ENCODE peak calls at places on chromosome 2, in four cellular contexts. Z is DMS53, E is GM10248, A is tibial artery. U is an unnamed sample.

GRCh38 chr2:72998234-72998651 is 73.3 kb downstream of the SFXN5 start:
- DNase-seq in Z (no peak), E (no peak), A (no peak), U (peak)

GRCh38 chr2:30927561-30928075 is 120.4 kb upstream of the CAPN13 start:
- DNase-seq in Z (no peak), E (no peak), A (no peak), U (no peak)

GRCh38 chr2:44747794-44748193 is 193.7 kb upstream of the SIX3 start:
- DNase-seq in Z (no peak), E (no peak), A (no peak), U (no peak)

GRCh38 chr2:46096272-46096671 is 200.9 kb upstream of the EPAS1 start:
- DNase-seq in Z (no peak), E (no peak), A (no peak), U (no peak)

GRCh38 chr2:82333697-82334096 is 2029.1 kb upstream of the LRRTM1 start:
- DNase-seq in Z (no peak), E (no peak), A (no peak), U (no peak)

GRCh38 chr2:132515010-132515409 is 98.4 kb downstream of the GPR39 start:
- DNase-seq in Z (peak), E (no peak), A (no peak), U (no peak)

GRCh38 chr2:6113796-6114195 is 421.6 kb downstream of the SOX11 start:
- DNase-seq in Z (no peak), E (no peak), A (no peak), U (no peak)

GRCh38 chr2:202098336-202098735 is 25.3 kb downstream of the KIAA2012 start:
- DNase-seq in Z (no peak), E (no peak), A (no peak), U (no peak)

GRCh38 chr2:128440666-128441340 is 122.1 kb upstream of the HS6ST1 start:
- DNase-seq in Z (no peak), E (no peak), A (peak), U (peak)

GRCh38 chr2:218722419-218722818 is 11.8 kb downstream of the TTLL4 start:
- DNase-seq in Z (no peak), E (no peak), A (no peak), U (no peak)

GRCh38 chr2:234495801-234496441 is 960 bp downstream of the ARL4C start:
- DNase-seq in Z (peak), E (no peak), A (no peak), U (no peak)

GRCh38 chr2:218091743-218092142 is 22.7 kb downstream of the RUFY4 start:
- DNase-seq in Z (no peak), E (peak), A (no peak), U (no peak)

GRCh38 chr2:71779306-71779855 is 326.0 kb downstream of the DYSF start:
- DNase-seq in Z (no peak), E (peak), A (no peak), U (peak)

U was measured in right atrium auricular region.